ENCODE peak calls at places on chromosome 10, in seven cellular contexts. I is stomach; D is ovary; V is HCEC 1CT; R is activated naive CD8-positive, alpha-beta T cell treated with anti-CD3 and anti-CD28 coated beads, Interleukin-2, amount 50 U/mL, for 24 hours; W is NCI-H1417; P is neural progenitor cell. L is an unnamed sample.

GRCh38 chr10:122192142-122192541 is 79.0 kb upstream of the BTBD16 start:
- DNase-seq in I (no peak), W (no peak), R (no peak), D (no peak), P (peak), V (no peak), L (peak)

GRCh38 chr10:3028444-3028843 is 38.9 kb upstream of the PFKP start:
- DNase-seq in I (no peak), R (no peak), W (no peak), P (no peak), D (no peak), V (no peak), L (no peak)

GRCh38 chr10:123149568-123150228 is 1.8 kb downstream of the HMX2 start:
- DNase-seq in V (no peak), D (no peak), I (no peak), R (no peak), W (peak), P (peak), L (peak)

GRCh38 chr10:21675157-21675796 is 141.2 kb downstream of the MLLT10 start:
- DNase-seq in V (peak), W (peak), R (peak), I (no peak), D (no peak), P (peak), L (no peak)

GRCh38 chr10:98628241-98628640 is 181.5 kb upstream of the HPS1 start:
- DNase-seq in R (no peak), I (no peak), W (no peak), P (no peak), V (no peak), D (no peak), L (no peak)

GRCh38 chr10:9289811-9290210 is 1235.3 kb downstream of the GATA3 start:
- DNase-seq in P (no peak), V (peak), D (no peak), W (no peak), I (no peak), R (no peak), L (no peak)

GRCh38 chr10:102775973-102776669 is 32.4 kb downstream of the WBP1L start:
- DNase-seq in D (peak), R (peak), V (peak), W (no peak), P (peak), I (peak), L (peak)

GRCh38 chr10:72316748-72317435 is 37.8 kb downstream of the DNAJB12 start:
- DNase-seq in V (no peak), R (peak), D (peak), P (no peak), I (peak), W (peak), L (no peak)

GRCh38 chr10:11823989-11824346 is 812 bp downstream of the PROSER2 start:
- DNase-seq in I (no peak), R (no peak), P (no peak), V (no peak), D (no peak), W (no peak), L (no peak)

GRCh38 chr10:107072028-107072427 is 92.5 kb downstream of the SORCS1 start:
- DNase-seq in I (no peak), R (no peak), P (no peak), W (no peak), D (no peak), V (no peak), L (no peak)

GRCh38 chr10:14293516-14293915 is 37.2 kb downstream of the FRMD4A start:
- DNase-seq in I (no peak), V (peak), W (no peak), D (no peak), P (no peak), R (no peak), L (no peak)

GRCh38 chr10:10780746-10781145 is 236.9 kb upstream of the CELF2 start:
- DNase-seq in V (peak), I (no peak), D (no peak), P (no peak), R (no peak), W (no peak), L (no peak)

GRCh38 chr10:667602-668143 is 21.8 kb downstream of the DIP2C start:
- DNase-seq in I (no peak), W (no peak), R (no peak), D (no peak), V (no peak), P (no peak), L (no peak)

GRCh38 chr10:118669020-118669766 is 73.7 kb upstream of the PRLHR start:
- DNase-seq in D (no peak), P (peak), V (no peak), I (no peak), R (no peak), W (peak), L (peak)

GRCh38 chr10:62268027-62268398 is 631 bp downstream of the RTKN2 start:
- DNase-seq in V (no peak), D (no peak), R (no peak), I (no peak), W (peak), P (no peak), L (no peak)

GRCh38 chr10:43816351-43817321 is 168.0 kb upstream of the ZNF32 start:
- DNase-seq in V (peak), D (no peak), I (peak), R (peak), W (no peak), P (no peak), L (no peak)

GRCh38 chr10:72086466-72087391 is 1.6 kb downstream of the SPOCK2 start:
- DNase-seq in V (no peak), R (peak), D (no peak), W (no peak), I (no peak), P (peak), L (peak)

GRCh38 chr10:84267503-84268126 is 22.8 kb downstream of the RGR start:
- DNase-seq in I (peak), W (peak), R (peak), P (peak), D (no peak), V (peak), L (no peak)